ENCODE peak calls at places on chromosome 17, in eight cellular contexts. R is NCI-H345, J is ovary, U is T-helper 1 cell, N is iPS DF 6.9, K is NCI-H226, Y is fibroblast of the conjunctiva, O is lung. S is an unnamed sample.

GRCh38 chr17:30378191-30378796 is 433 bp upstream of the CPD start:
- DNase-seq in U (no peak), J (peak), R (peak), N (no peak), O (no peak), Y (no peak), K (no peak), S (peak)

GRCh38 chr17:11241611-11242226 is 706 bp downstream of the SHISA6 start:
- DNase-seq in Y (no peak), R (no peak), K (no peak), O (no peak), N (no peak), U (no peak), J (no peak), S (no peak)

GRCh38 chr17:78957076-78957475 is 22.6 kb downstream of the LGALS3BP start:
- DNase-seq in N (no peak), K (no peak), J (no peak), Y (no peak), U (no peak), O (no peak), R (no peak), S (no peak)

GRCh38 chr17:82878545-82878944 is 38.7 kb upstream of the ZNF750 start:
- DNase-seq in K (no peak), O (peak), Y (no peak), N (no peak), U (no peak), R (no peak), J (no peak), S (no peak)

GRCh38 chr17:31743767-31744166 is 115.3 kb downstream of the COPRS start:
- DNase-seq in Y (no peak), U (no peak), R (no peak), K (no peak), O (no peak), N (peak), J (no peak), S (no peak)

GRCh38 chr17:11176549-11176948 is 64.5 kb upstream of the SHISA6 start:
- DNase-seq in N (no peak), O (no peak), R (no peak), Y (no peak), J (no peak), U (no peak), K (no peak), S (no peak)

GRCh38 chr17:31582151-31582907 is 190.9 kb downstream of the RAB11FIP4 start:
- DNase-seq in Y (no peak), J (no peak), U (no peak), K (no peak), N (no peak), R (no peak), O (no peak), S (no peak)

GRCh38 chr17:55567240-55568216 is 56.3 kb upstream of the SMIM36 start:
- DNase-seq in N (no peak), K (no peak), J (peak), R (no peak), O (no peak), Y (no peak), U (no peak), S (no peak)

GRCh38 chr17:59830846-59831486 is 61.8 kb downstream of the TUBD1 start:
- DNase-seq in K (no peak), N (no peak), Y (no peak), U (no peak), R (no peak), J (no peak), O (no peak), S (no peak)

GRCh38 chr17:7825206-7825980 is 8.6 kb upstream of the KDM6B start:
- DNase-seq in Y (no peak), U (no peak), K (no peak), R (no peak), J (no peak), N (no peak), O (no peak), S (no peak)

GRCh38 chr17:46089389-46089965 is 90.4 kb downstream of the STH start:
- DNase-seq in N (no peak), K (no peak), U (no peak), R (no peak), J (no peak), O (no peak), Y (no peak), S (no peak)

GRCh38 chr17:6558932-6559752 is 2.8 kb upstream of the PITPNM3 start:
- DNase-seq in O (no peak), J (peak), Y (no peak), U (no peak), K (peak), R (no peak), N (no peak), S (no peak)

GRCh38 chr17:16178836-16179235 is 36.5 kb downstream of the NCOR1 start:
- DNase-seq in K (no peak), Y (no peak), O (no peak), N (no peak), U (no peak), J (no peak), R (no peak), S (no peak)